ENCODE peak calls at places on chromosome 3, in seven cellular contexts. H, D, E, T, W, R and X are unnamed samples.

GRCh38 chr3:107367353-107367752 is 9.9 kb upstream of the CCDC54 start:
- DNase-seq in H (no peak), D (peak; percentile 67), E (no peak), T (peak; percentile 65), W (peak; percentile 59), R (peak; percentile 6), X (no peak)

GRCh38 chr3:46393554-46394434 is 13.1 kb downstream of the CCR5AS start:
- DNase-seq in H (no peak), D (no peak), E (no peak), T (peak; percentile 43), W (peak; percentile 32), R (no peak), X (no peak)

GRCh38 chr3:154862265-154862664 is 217.9 kb upstream of the MME start:
- DNase-seq in H (no peak), D (no peak), E (no peak), T (no peak), W (no peak), R (no peak), X (no peak)

GRCh38 chr3:48919215-48920138 is 835 bp downstream of the ARIH2 start:
- DNase-seq in H (peak; percentile 28), D (no peak), E (peak; percentile 25), T (peak; percentile 57), W (peak; percentile 66), R (peak; percentile 48), X (peak; percentile 92)

GRCh38 chr3:160038862-160039562 is 50.4 kb downstream of the IL12A start:
- DNase-seq in H (peak; percentile 65), D (no peak), E (no peak), T (no peak), W (peak; percentile 55), R (no peak), X (no peak)

GRCh38 chr3:64667138-64667537 is 20.7 kb downstream of the ADAMTS9 start:
- DNase-seq in H (no peak), D (no peak), E (no peak), T (no peak), W (no peak), R (no peak), X (peak; percentile 87)

GRCh38 chr3:185308126-185308754 is 54.4 kb upstream of the EHHADH start:
- DNase-seq in H (peak; percentile 68), D (peak; percentile 72), E (peak; percentile 63), T (peak; percentile 62), W (peak; percentile 95), R (peak; percentile 51), X (no peak)

GRCh38 chr3:66593978-66594377 is 93.2 kb upstream of the LRIG1 start:
- DNase-seq in H (no peak), D (no peak), E (no peak), T (no peak), W (no peak), R (peak; percentile 68), X (no peak)

GRCh38 chr3:119585867-119586570 is 6.7 kb downstream of the ADPRH start:
- DNase-seq in H (no peak), D (no peak), E (no peak), T (no peak), W (no peak), R (no peak), X (no peak)

GRCh38 chr3:56801151-56801596 is 575 bp downstream of the ARHGEF3 start:
- DNase-seq in H (no peak), D (no peak), E (no peak), T (no peak), W (no peak), R (no peak), X (no peak)

GRCh38 chr3:117217355-117217754 is 507.8 kb downstream of the TUSC7 start:
- DNase-seq in H (no peak), D (no peak), E (no peak), T (no peak), W (no peak), R (no peak), X (no peak)

GRCh38 chr3:74443102-74443501 is 171.4 kb downstream of the CNTN3 start:
- DNase-seq in H (no peak), D (no peak), E (no peak), T (no peak), W (no peak), R (no peak), X (no peak)

GRCh38 chr3:71850654-71851053 is 65.7 kb upstream of the PROK2 start:
- DNase-seq in H (no peak), D (no peak), E (no peak), T (no peak), W (no peak), R (no peak), X (peak; percentile 4)

GRCh38 chr3:65896321-65896720 is 142.4 kb downstream of the MAGI1 start:
- DNase-seq in H (no peak), D (no peak), E (no peak), T (no peak), W (no peak), R (no peak), X (no peak)

GRCh38 chr3:138786788-138787276 is 47.9 kb downstream of the PIK3CB start:
- DNase-seq in H (no peak), D (peak; percentile 55), E (no peak), T (no peak), W (no peak), R (no peak), X (no peak)

GRCh38 chr3:141229132-141229531 is 2.5 kb upstream of the PXYLP1 start:
- DNase-seq in H (no peak), D (no peak), E (no peak), T (no peak), W (no peak), R (no peak), X (no peak)

GRCh38 chr3:114147281-114147680 is 31.6 kb downstream of the DRD3 start:
- DNase-seq in H (no peak), D (no peak), E (no peak), T (no peak), W (peak; percentile 49), R (no peak), X (no peak)

GRCh38 chr3:10519236-10519635 is 13.8 kb upstream of the ATP2B2 start:
- DNase-seq in H (peak; percentile 8), D (no peak), E (no peak), T (no peak), W (no peak), R (no peak), X (no peak)

GRCh38 chr3:107994954-107995715 is 95.7 kb downstream of the CD47 start:
- DNase-seq in H (no peak), D (no peak), E (no peak), T (no peak), W (no peak), R (no peak), X (no peak)

GRCh38 chr3:100151024-100151707 is 36.9 kb upstream of the FILIP1L start:
- DNase-seq in H (no peak), D (no peak), E (no peak), T (no peak), W (no peak), R (no peak), X (no peak)

GRCh38 chr3:100154171-100154570 is 39.9 kb upstream of the FILIP1L start:
- DNase-seq in H (no peak), D (no peak), E (no peak), T (no peak), W (no peak), R (no peak), X (no peak)

GRCh38 chr3:100149713-100150112 is 35.4 kb upstream of the FILIP1L start:
- DNase-seq in H (no peak), D (no peak), E (no peak), T (no peak), W (no peak), R (no peak), X (no peak)

GRCh38 chr3:100149130-100149529 is 34.8 kb upstream of the FILIP1L start:
- DNase-seq in H (no peak), D (no peak), E (no peak), T (no peak), W (no peak), R (no peak), X (no peak)

DNA sequence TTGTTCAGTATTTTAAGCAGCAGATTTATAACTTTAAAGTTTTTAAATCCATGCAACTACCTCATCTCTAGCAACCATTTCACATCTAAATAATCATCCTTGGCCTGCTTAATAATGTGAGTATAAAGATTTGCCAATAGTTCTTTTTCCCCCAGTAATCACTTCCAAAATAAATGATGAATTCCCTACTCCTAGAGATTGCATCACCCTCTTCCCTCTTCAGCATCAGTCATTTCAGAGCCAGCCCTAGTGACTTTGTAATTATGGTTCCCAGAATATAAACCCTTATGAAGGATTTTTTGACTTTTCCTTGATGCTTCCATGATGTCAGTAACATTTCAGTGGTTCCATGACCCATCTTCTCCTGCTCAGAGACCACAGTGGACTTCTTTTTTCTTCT is 36.3 kb upstream of the FILIP1L start:
- DNase-seq in H (no peak), D (no peak), E (no peak), T (no peak), W (no peak), R (no peak), X (no peak)
- TF ChIP-seq POLR2AphosphoS5 in H (no peak), D (no peak), E (peak; percentile 21), T (no peak), W (no peak), R (no peak), X (no peak)

DNA sequence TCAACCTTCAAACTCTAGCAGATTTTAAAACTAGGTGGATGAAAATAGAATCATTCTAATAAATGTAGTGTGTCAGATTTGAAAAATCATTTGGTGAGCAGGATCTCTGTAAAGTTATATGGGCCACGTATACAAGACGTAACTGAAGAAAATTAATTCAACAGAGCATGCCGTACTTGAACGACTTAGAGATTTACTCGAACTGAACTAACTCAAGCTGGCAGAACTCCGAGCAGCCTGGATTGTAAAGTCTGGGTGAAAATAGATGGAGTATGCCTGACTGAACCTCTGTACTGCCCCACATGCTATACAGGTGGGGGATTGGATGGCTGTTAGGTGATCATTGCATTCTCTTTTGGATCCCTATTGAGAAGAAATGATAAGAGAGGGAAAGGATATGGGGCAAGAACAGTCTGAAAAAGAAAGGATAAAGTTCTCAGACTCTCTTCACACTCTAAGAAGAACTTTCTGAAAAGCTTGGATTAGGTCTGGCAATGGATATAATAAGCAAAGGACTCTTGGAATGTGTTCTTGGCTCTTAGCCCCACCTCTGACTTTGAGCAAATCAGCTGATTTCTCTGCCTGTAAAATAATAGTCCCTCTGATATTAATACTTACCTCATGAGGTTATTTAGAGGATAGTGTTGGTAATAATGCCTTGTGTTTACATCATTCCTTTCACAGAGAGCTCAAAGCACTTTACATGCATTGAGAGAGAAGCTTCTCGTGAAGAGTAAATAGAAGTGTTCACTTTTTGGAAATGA is 147.5 kb downstream of the FILIP1L start:
- DNase-seq in H (no peak), D (no peak), E (no peak), T (no peak), W (no peak), R (no peak), X (no peak)
- TF ChIP-seq POLR2AphosphoS5 in H (no peak), D (no peak), E (no peak), T (no peak), W (no peak), R (no peak), X (peak; percentile 11)

GRCh38 chr3:24713516-24713915 is 218.9 kb upstream of the THRB start:
- DNase-seq in H (no peak), D (no peak), E (no peak), T (no peak), W (peak; percentile 7), R (no peak), X (no peak)
- TF ChIP-seq POLR2AphosphoS5 in H (no peak), D (no peak), E (no peak), T (no peak), W (no peak), R (no peak), X (no peak)

DNA sequence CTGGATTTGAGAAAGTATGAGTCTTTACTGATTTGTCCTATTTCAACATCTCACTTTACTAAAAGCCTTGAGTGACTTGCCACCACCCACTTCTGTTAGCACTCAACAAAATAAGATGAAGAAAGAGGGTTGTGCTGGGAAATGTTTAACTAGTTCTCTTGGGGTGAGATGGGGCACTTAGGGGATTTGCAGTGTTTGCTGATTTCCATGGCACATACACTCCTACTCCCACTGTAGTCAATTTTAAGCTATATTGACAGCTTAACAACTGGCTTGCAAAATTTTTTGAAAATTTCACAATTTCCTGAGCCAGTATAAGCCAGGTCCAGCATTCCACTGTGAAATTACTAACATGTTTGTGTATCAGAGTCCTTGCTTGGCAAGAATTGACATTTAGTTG is 463.0 kb upstream of the ARHGEF26 start:
- DNase-seq in H (no peak), D (no peak), E (no peak), T (no peak), W (no peak), R (no peak), X (no peak)
- TF ChIP-seq POLR2AphosphoS5 in H (no peak), D (no peak), E (no peak), T (no peak), W (no peak), R (no peak), X (no peak)